ENCODE peak calls at places on chromosomes 3 and 15, in ten cellular contexts. S, R, J, B, Z, T, X, C, I and V are unnamed samples. For H3K4me1, the result is how much of the 10 kb centered on the place peaks cover.

GRCh38 chr15:51244366-51244977 is 93.9 kb downstream of the CYP19A1 start:
- DNase-seq in Z (no peak), T (no peak), X (no peak), R (no peak), S (no peak), J (no peak), I (no peak), C (no peak), B (no peak), V (no peak)

GRCh38 chr3:180420804-180421203 is 181.2 kb upstream of the TTC14 start:
- DNase-seq in X (no peak), Z (no peak), R (no peak), I (no peak), J (no peak), B (no peak), T (no peak), C (no peak), S (no peak), V (no peak)

GRCh38 chr3:123412076-123412475 is 36.8 kb downstream of the ADCY5 start:
- DNase-seq in X (no peak), I (no peak), C (no peak), B (no peak), Z (no peak), T (no peak), R (no peak), J (peak), S (no peak), V (no peak)

GRCh38 chr3:73175698-73176097 is 114.2 kb downstream of the EBLN2 start:
- DNase-seq in B (no peak), T (no peak), S (no peak), R (no peak), I (no peak), C (no peak), Z (no peak), X (no peak), J (no peak), V (no peak)

GRCh38 chr15:70486451-70487379 is 276.6 kb downstream of the UACA start:
- DNase-seq in C (peak), I (peak), S (no peak), R (no peak), J (peak), X (peak), T (no peak), Z (no peak), B (no peak), V (no peak)

GRCh38 chr3:3005345-3005744 is 104.8 kb downstream of the IL5RA start:
- DNase-seq in I (no peak), J (no peak), X (no peak), T (no peak), R (no peak), B (no peak), Z (no peak), S (no peak), C (no peak), V (no peak)

GRCh38 chr3:131304890-131305289 is 76.7 kb upstream of the NUDT16 start:
- DNase-seq in C (no peak), S (no peak), R (no peak), J (no peak), X (no peak), B (no peak), Z (no peak), T (no peak), I (no peak), V (no peak)

GRCh38 chr3:45145681-45146614 is at the start of gene CDCP1:
- DNase-seq in S (peak), X (no peak), Z (no peak), I (no peak), B (no peak), C (no peak), T (no peak), R (peak), J (no peak), V (no peak)

GRCh38 chr3:61637088-61638051 is 76.0 kb downstream of the PTPRG start:
- DNase-seq in S (peak), B (peak), R (peak), T (no peak), I (peak), C (peak), J (no peak), Z (no peak), X (peak), V (no peak)

GRCh38 chr3:8497582-8497981 is 4.0 kb upstream of the LMCD1 start:
- DNase-seq in X (no peak), B (no peak), J (no peak), I (no peak), Z (no peak), R (no peak), S (no peak), C (no peak), T (no peak), V (no peak)

GRCh38 chr3:46095307-46095706 is 68.0 kb upstream of the XCR1 start:
- DNase-seq in Z (no peak), S (no peak), R (no peak), T (no peak), X (no peak), C (no peak), I (no peak), B (no peak), J (no peak), V (no peak)

GRCh38 chr3:132660056-132660744 is at the start of gene UBA5:
- DNase-seq in T (peak), Z (peak), I (peak), X (peak), B (peak), J (peak), R (peak), S (peak), C (peak), V (no peak)

GRCh38 chr15:100099976-100100375 is 241.8 kb downstream of the ADAMTS17 start:
- DNase-seq in X (no peak), C (peak), Z (no peak), B (no peak), J (no peak), T (no peak), I (no peak), S (no peak), R (no peak), V (no peak)

GRCh38 chr3:21477896-21478295 is 273.1 kb downstream of the ZNF385D start:
- DNase-seq in J (no peak), C (no peak), Z (no peak), S (no peak), R (no peak), T (no peak), I (no peak), X (no peak), B (no peak), V (no peak)

GRCh38 chr3:77256584-77257488 is 216.9 kb downstream of the ROBO2 start:
- DNase-seq in J (no peak), T (no peak), B (no peak), C (no peak), R (no peak), I (no peak), S (no peak), Z (no peak), X (no peak), V (no peak)

GRCh38 chr3:191255156-191255555 is 56.1 kb downstream of the OSTN start:
- DNase-seq in Z (no peak), X (no peak), C (no peak), R (no peak), B (no peak), I (no peak), S (no peak), J (no peak), T (no peak), V (no peak)

GRCh38 chr15:78796510-78796909 is 14.8 kb downstream of the ADAMTS7 start:
- DNase-seq in J (peak), T (no peak), X (no peak), S (no peak), R (no peak), I (no peak), C (no peak), B (no peak), Z (no peak), V (no peak)

GRCh38 chr3:190318666-190319065 is 3.6 kb downstream of the CLDN1 start:
- DNase-seq in X (no peak), Z (no peak), J (no peak), T (no peak), S (no peak), C (no peak), I (no peak), B (no peak), R (no peak), V (no peak)

GRCh38 chr3:196219970-196220311 is 3.6 kb downstream of the SLC51A start:
- DNase-seq in R (no peak), T (peak), Z (no peak), B (no peak), X (no peak), J (no peak), S (no peak), I (no peak), C (no peak), V (no peak)

GRCh38 chr3:155995525-155996370 is 124.6 kb upstream of the KCNAB1 start:
- DNase-seq in Z (no peak), C (no peak), I (no peak), X (no peak), T (no peak), S (no peak), R (no peak), J (no peak), B (peak), V (no peak)

GRCh38 chr15:92714071-92714456 is 58.5 kb upstream of the FAM174B start:
- DNase-seq in Z (no peak), C (no peak), X (no peak), S (no peak), T (peak), I (no peak), R (no peak), J (no peak), B (peak), V (no peak)

GRCh38 chr3:9912294-9912935 is 4.5 kb upstream of the IL17RC start:
- DNase-seq in R (no peak), J (no peak), I (no peak), C (no peak), S (no peak), Z (no peak), B (no peak), X (no peak), T (no peak), V (no peak)

GRCh38 chr15:75450307-75451201 is 936 bp downstream of the SIN3A start:
- DNase-seq in Z (peak), B (peak), R (peak), X (peak), T (peak), I (peak), J (peak), S (peak), C (peak), V (peak)
- TF ChIP-seq POLR2A in Z (no peak), B (no peak), R (peak), X (no peak), T (no peak), I (no peak), J (no peak), S (peak), C (no peak), V (no peak)

GRCh38 chr3:139558351-139559170 is 19.0 kb upstream of the RBP1 start:
- DNase-seq in Z (peak), I (no peak), R (no peak), T (no peak), S (no peak), X (no peak), B (no peak), J (no peak), C (no peak), V (no peak)

GRCh38 chr3:139561428-139561827 is 21.9 kb upstream of the RBP1 start:
- DNase-seq in R (no peak), T (no peak), C (no peak), Z (no peak), J (no peak), I (no peak), B (no peak), X (no peak), S (no peak), V (no peak)

GRCh38 chr3:139559541-139559940 is 20.0 kb upstream of the RBP1 start:
- DNase-seq in R (no peak), S (no peak), X (no peak), J (no peak), I (no peak), B (no peak), T (no peak), Z (peak), C (no peak), V (no peak)

GRCh38 chr3:139561959-139562676 is 22.6 kb upstream of the RBP1 start:
- DNase-seq in B (peak), C (no peak), Z (peak), X (peak), J (no peak), T (peak), S (peak), R (peak), I (no peak), V (no peak)

DNA sequence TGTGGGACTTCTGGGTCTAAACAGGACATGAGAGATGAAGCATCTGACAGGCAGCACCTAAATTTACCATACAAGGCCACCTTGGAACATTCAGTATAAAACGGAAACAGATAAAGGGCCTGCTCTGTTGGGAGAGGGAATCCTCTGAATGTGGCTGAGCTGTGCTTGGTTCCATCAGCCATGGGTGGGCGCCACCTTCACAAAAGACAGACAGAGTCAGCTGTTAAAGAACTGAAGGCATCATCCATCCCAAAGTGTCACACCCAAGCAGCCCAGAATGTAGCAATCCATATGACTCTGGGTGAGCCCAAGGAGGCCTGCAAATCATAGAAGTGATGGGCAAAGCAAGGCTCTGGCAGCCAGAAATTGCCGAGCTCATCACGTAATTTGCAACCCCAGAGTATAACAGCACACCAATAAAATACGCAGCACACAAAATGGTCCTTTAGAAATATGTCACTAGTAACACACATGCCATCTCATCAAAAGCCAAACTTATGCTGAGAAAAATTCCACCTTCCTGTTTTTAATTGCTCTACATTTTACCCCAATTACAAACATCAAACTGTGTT is 24.8 kb upstream of the RBP1 start:
- DNase-seq in S (no peak), C (no peak), I (no peak), R (no peak), B (no peak), J (no peak), Z (peak), T (peak), X (no peak), V (no peak)
- TF ChIP-seq CTCF in S (no peak), C (no peak), I (peak), R (no peak), B (no peak), J (no peak), Z (peak), T (peak), X (no peak), V (no peak)

DNA sequence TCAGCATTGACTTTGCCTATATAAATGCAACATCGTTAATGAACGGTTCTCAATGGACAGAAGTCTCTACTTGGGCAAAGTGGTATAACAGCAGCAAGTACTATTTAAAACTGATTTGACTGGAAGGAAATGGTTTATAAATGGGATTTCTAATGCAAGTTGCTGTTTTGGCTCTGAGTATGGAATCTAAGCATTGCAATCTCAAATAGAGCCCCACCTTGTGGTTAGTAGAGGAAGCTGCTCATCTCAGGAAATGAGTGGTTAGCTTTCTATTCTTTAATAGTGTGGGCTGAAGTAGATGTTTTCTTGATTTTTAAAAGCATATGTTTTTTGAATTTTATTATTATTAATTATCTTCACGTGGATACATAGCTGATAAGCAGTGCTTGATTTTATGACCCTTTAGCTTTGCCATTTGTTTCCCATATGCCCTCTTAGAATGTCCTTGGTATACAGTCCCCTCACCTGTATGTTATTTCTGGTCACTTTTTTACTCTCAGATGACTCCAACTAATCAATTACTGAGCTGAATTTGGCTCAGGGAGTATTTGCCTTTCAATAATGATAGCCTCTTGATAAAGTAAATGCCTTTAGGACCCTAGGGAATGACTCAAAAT is 67.1 kb downstream of the OXSM start:
- DNase-seq in R (no peak), T (no peak), B (peak), S (no peak), Z (no peak), I (no peak), J (no peak), C (no peak), X (peak), V (no peak)
- H3K4me1 ChIP-seq in R (under half), T (under half), B (under half), S (under half), Z (under half), I (under half), J (under half), C (under half), X (under half), V (under half)

DNA sequence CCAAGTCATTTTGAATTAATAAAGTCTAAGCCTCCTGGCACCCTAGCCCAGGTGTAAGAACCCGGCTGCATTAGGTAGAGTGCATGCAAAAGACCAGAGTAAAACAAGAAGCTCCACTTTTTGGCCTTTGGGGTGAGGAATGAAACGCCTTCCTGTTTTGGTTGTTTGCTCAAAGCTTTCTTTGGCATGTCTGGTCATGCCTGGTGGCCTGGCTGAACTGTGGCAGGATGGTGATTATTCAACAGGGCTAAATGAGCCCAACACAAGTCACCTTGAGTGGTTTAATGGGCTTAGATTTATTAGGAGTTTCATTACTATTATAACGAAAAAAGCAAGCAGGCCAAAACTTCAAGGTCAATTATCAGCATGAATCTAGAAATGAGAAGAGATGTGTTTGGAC is 40.9 kb upstream of the LDHAL6B start:
- DNase-seq in I (no peak), S (no peak), T (no peak), Z (no peak), C (no peak), B (peak), X (no peak), R (no peak), J (no peak), V (no peak)
- TF ChIP-seq POLR2A in I (no peak), S (no peak), T (no peak), Z (no peak), C (no peak), B (no peak), X (no peak), R (no peak), J (no peak), V (no peak)

DNA sequence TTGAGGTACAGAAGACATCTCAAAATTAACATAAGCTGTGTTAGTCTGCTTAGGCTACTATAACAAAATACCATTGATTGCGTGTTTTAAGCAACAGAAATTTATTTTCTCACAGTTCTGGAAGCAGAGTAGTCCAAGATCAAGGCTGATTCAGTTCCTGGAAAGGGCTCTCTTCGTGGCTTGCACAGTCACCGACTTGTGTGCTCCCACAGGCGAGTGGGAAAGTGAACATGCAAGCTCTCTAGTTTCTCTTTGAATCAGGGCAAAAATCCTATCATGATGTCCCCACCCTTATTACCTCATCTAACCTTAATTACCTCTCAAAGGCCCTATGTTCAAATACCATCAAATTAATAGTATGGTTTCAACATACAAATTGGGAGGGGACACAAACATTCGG is 505.9 kb downstream of the ZIC1 start:
- DNase-seq in T (no peak), C (no peak), X (no peak), S (no peak), J (no peak), R (no peak), I (no peak), B (no peak), Z (no peak), V (no peak)
- TF ChIP-seq CTCF in T (no peak), C (no peak), X (no peak), S (no peak), J (no peak), R (no peak), I (no peak), B (no peak), Z (no peak), V (no peak)

GRCh38 chr3:141231101-141231922 is at the start of gene PXYLP1:
- DNase-seq in C (peak), I (peak), T (peak), J (peak), B (peak), S (peak), R (peak), X (peak), Z (peak), V (peak)

GRCh38 chr3:141231923-141232861 is 567 bp downstream of the PXYLP1 start:
- DNase-seq in T (peak), C (peak), S (peak), B (peak), R (peak), I (peak), Z (peak), J (peak), X (no peak), V (peak)

GRCh38 chr3:141235661-141236171 is 4.1 kb downstream of the PXYLP1 start:
- DNase-seq in C (no peak), Z (peak), B (no peak), I (peak), T (no peak), S (no peak), R (peak), X (no peak), J (no peak), V (peak)

GRCh38 chr3:141234283-141234682 is 2.7 kb downstream of the PXYLP1 start:
- DNase-seq in C (no peak), T (no peak), R (no peak), J (no peak), Z (peak), B (no peak), I (no peak), S (no peak), X (no peak), V (peak)

GRCh38 chr3:141233457-141234161 is 2.0 kb downstream of the PXYLP1 start:
- DNase-seq in I (no peak), R (no peak), X (no peak), J (no peak), T (no peak), B (no peak), C (no peak), S (no peak), Z (peak), V (no peak)
- H3K4me1 ChIP-seq in I (under half), R (under half), X (under half), J (half or more), T (under half), B (under half), C (under half), S (half or more), Z (under half), V (under half)

GRCh38 chr15:29896062-29896461 is 73.8 kb upstream of the TJP1 start:
- DNase-seq in B (no peak), Z (no peak), C (no peak), T (no peak), S (no peak), I (no peak), R (no peak), J (no peak), X (no peak), V (no peak)

GRCh38 chr15:29904731-29905417 is 82.6 kb upstream of the TJP1 start:
- DNase-seq in C (no peak), X (no peak), R (no peak), B (no peak), Z (no peak), J (no peak), T (no peak), I (no peak), S (no peak), V (no peak)

GRCh38 chr15:29903785-29904464 is 81.7 kb upstream of the TJP1 start:
- DNase-seq in C (no peak), J (no peak), Z (no peak), I (no peak), X (no peak), B (no peak), S (no peak), T (no peak), R (no peak), V (no peak)

GRCh38 chr15:29900237-29901189 is 78.2 kb upstream of the TJP1 start:
- DNase-seq in I (no peak), X (no peak), R (no peak), J (no peak), T (no peak), Z (no peak), S (no peak), B (no peak), C (no peak), V (no peak)
- TF ChIP-seq POLR2A in I (no peak), X (no peak), R (no peak), J (no peak), T (no peak), Z (no peak), S (no peak), B (no peak), C (no peak), V (no peak)